ENCODE peak calls at places on chromosome 17, in four cellular contexts. One of them, this sample, is unnamed. For H3K4me1, the result is how much of the 10 kb centered on the place peaks cover.

GRCh38 chr17:80649200-80649644 is 104.6 kb downstream of the RPTOR start:
- DNase-seq in ovary: no peak
- DNase-seq in CD8-positive, alpha-beta T cell: no peak
- DNase-seq in heart left ventricle: no peak
- DNase-seq in this sample: no peak

GRCh38 chr17:16878084-16878483 is 93.8 kb downstream of the TNFRSF13B start:
- DNase-seq in CD8-positive, alpha-beta T cell: no peak
- DNase-seq in ovary: no peak
- DNase-seq in heart left ventricle: no peak
- DNase-seq in this sample: no peak

GRCh38 chr17:42361781-42362186 is 26.5 kb downstream of the STAT3 start:
- DNase-seq in CD8-positive, alpha-beta T cell: peak
- DNase-seq in ovary: no peak
- DNase-seq in heart left ventricle: no peak
- DNase-seq in this sample: no peak

GRCh38 chr17:45001310-45001709 is 33.2 kb upstream of the C1QL1 start:
- DNase-seq in CD8-positive, alpha-beta T cell: no peak
- DNase-seq in heart left ventricle: no peak
- DNase-seq in ovary: no peak
- DNase-seq in this sample: no peak

GRCh38 chr17:58330544-58330996 is 2.0 kb upstream of the TSPOAP1 start:
- DNase-seq in CD8-positive, alpha-beta T cell: peak
- DNase-seq in heart left ventricle: no peak
- DNase-seq in ovary: no peak
- DNase-seq in this sample: no peak

GRCh38 chr17:81578038-81578441 is 25.9 kb upstream of the FAAP100 start:
- DNase-seq in CD8-positive, alpha-beta T cell: no peak
- DNase-seq in ovary: no peak
- DNase-seq in heart left ventricle: no peak
- DNase-seq in this sample: no peak

GRCh38 chr17:21523482-21524210 is 147.5 kb downstream of the KCNJ12 start:
- DNase-seq in ovary: no peak
- DNase-seq in heart left ventricle: no peak
- DNase-seq in CD8-positive, alpha-beta T cell: no peak
- DNase-seq in this sample: no peak

GRCh38 chr17:77959216-77959925 is 868 bp downstream of the TNRC6C start:
- DNase-seq in CD8-positive, alpha-beta T cell: peak
- DNase-seq in heart left ventricle: peak
- DNase-seq in ovary: peak
- DNase-seq in this sample: no peak

GRCh38 chr17:60229189-60229802 is 79.5 kb downstream of the CA4 start:
- DNase-seq in ovary: no peak
- DNase-seq in CD8-positive, alpha-beta T cell: no peak
- DNase-seq in heart left ventricle: no peak
- DNase-seq in this sample: no peak

GRCh38 chr17:80603380-80603779 is 58.7 kb downstream of the RPTOR start:
- DNase-seq in CD8-positive, alpha-beta T cell: no peak
- DNase-seq in ovary: no peak
- DNase-seq in heart left ventricle: no peak
- DNase-seq in this sample: no peak

GRCh38 chr17:76171701-76172100 is 30.7 kb upstream of the FOXJ1 start:
- DNase-seq in CD8-positive, alpha-beta T cell: no peak
- DNase-seq in heart left ventricle: no peak
- DNase-seq in ovary: no peak
- DNase-seq in this sample: no peak

GRCh38 chr17:50502643-50502990 is 5.6 kb upstream of the MYCBPAP start:
- DNase-seq in CD8-positive, alpha-beta T cell: no peak
- DNase-seq in heart left ventricle: no peak
- DNase-seq in ovary: no peak
- DNase-seq in this sample: no peak

DNA sequence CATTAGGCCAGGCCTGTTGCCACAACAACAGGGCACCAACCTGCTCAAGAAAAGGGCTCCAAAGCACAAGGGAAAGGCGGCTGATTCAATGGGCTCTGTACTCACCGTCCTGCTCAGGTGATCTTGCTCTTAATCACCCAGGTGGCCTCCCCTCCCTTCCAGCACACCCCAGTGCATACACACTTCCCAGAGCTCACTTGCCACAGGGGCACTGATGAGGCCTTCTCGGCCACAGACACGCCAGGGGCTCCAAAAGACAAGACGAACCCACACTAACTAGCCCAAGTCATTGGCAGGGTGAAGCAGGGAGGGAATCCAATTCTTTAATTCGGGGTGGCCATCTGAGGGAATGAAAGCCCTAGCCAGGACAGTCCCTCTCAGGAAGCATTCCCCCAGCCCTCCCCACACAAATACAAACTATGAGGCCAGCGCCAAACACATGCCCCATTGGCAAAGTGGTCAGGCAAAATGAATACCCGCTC is 1.4 kb downstream of the MYO18A start:
- DNase-seq in heart left ventricle: no peak
- DNase-seq in CD8-positive, alpha-beta T cell: no peak
- DNase-seq in ovary: peak
- DNase-seq in this sample: no peak
- H3K4me1 ChIP-seq in heart left ventricle: half or more
- H3K4me1 ChIP-seq in CD8-positive, alpha-beta T cell: under half
- H3K4me1 ChIP-seq in ovary: under half
- H3K4me1 ChIP-seq in this sample: under half

GRCh38 chr17:78976907-78977680 is 2.6 kb downstream of the LGALS3BP start:
- DNase-seq in heart left ventricle: no peak
- DNase-seq in ovary: no peak
- DNase-seq in CD8-positive, alpha-beta T cell: no peak
- DNase-seq in this sample: no peak

GRCh38 chr17:78979780-78980623 is at the start of gene LGALS3BP:
- DNase-seq in CD8-positive, alpha-beta T cell: peak
- DNase-seq in heart left ventricle: peak
- DNase-seq in ovary: peak
- DNase-seq in this sample: peak

GRCh38 chr17:78977992-78978973 is 1.4 kb downstream of the LGALS3BP start:
- DNase-seq in CD8-positive, alpha-beta T cell: no peak
- DNase-seq in heart left ventricle: peak
- DNase-seq in ovary: no peak
- DNase-seq in this sample: no peak

GRCh38 chr17:78974635-78975591 is 4.8 kb downstream of the LGALS3BP start:
- DNase-seq in heart left ventricle: no peak
- DNase-seq in ovary: no peak
- DNase-seq in CD8-positive, alpha-beta T cell: no peak
- DNase-seq in this sample: peak

GRCh38 chr17:78977681-78977943 is 2.1 kb downstream of the LGALS3BP start:
- DNase-seq in heart left ventricle: no peak
- DNase-seq in ovary: no peak
- DNase-seq in CD8-positive, alpha-beta T cell: no peak
- DNase-seq in this sample: no peak
- H3K4me1 ChIP-seq in heart left ventricle: half or more
- H3K4me1 ChIP-seq in ovary: under half
- H3K4me1 ChIP-seq in CD8-positive, alpha-beta T cell: under half
- H3K4me1 ChIP-seq in this sample: half or more

GRCh38 chr17:1435326-1435725 is 20.7 kb downstream of the CRK start:
- DNase-seq in CD8-positive, alpha-beta T cell: no peak
- DNase-seq in ovary: no peak
- DNase-seq in heart left ventricle: no peak
- DNase-seq in this sample: no peak
- H3K4me1 ChIP-seq in CD8-positive, alpha-beta T cell: under half
- H3K4me1 ChIP-seq in ovary: under half
- H3K4me1 ChIP-seq in heart left ventricle: under half
- H3K4me1 ChIP-seq in this sample: under half

GRCh38 chr17:73293031-73293430 is 18.8 kb downstream of the CDC42EP4 start:
- DNase-seq in ovary: no peak
- DNase-seq in CD8-positive, alpha-beta T cell: no peak
- DNase-seq in heart left ventricle: no peak
- DNase-seq in this sample: no peak
- H3K4me1 ChIP-seq in ovary: under half
- H3K4me1 ChIP-seq in CD8-positive, alpha-beta T cell: under half
- H3K4me1 ChIP-seq in heart left ventricle: half or more
- H3K4me1 ChIP-seq in this sample: half or more

GRCh38 chr17:48052956-48053757 is 5.0 kb downstream of the NFE2L1 start:
- DNase-seq in heart left ventricle: peak
- DNase-seq in CD8-positive, alpha-beta T cell: no peak
- DNase-seq in ovary: peak
- DNase-seq in this sample: peak

GRCh38 chr17:48054238-48055185 is 6.4 kb downstream of the NFE2L1 start:
- DNase-seq in ovary: peak
- DNase-seq in CD8-positive, alpha-beta T cell: no peak
- DNase-seq in heart left ventricle: peak
- DNase-seq in this sample: peak

GRCh38 chr17:48051706-48052486 is 3.7 kb downstream of the NFE2L1 start:
- DNase-seq in heart left ventricle: peak
- DNase-seq in CD8-positive, alpha-beta T cell: no peak
- DNase-seq in ovary: peak
- DNase-seq in this sample: peak

GRCh38 chr17:48055531-48056245 is 7.5 kb downstream of the NFE2L1 start:
- DNase-seq in CD8-positive, alpha-beta T cell: no peak
- DNase-seq in ovary: no peak
- DNase-seq in heart left ventricle: no peak
- DNase-seq in this sample: no peak

GRCh38 chr17:48053758-48054237 is 5.6 kb downstream of the NFE2L1 start:
- DNase-seq in CD8-positive, alpha-beta T cell: no peak
- DNase-seq in ovary: no peak
- DNase-seq in heart left ventricle: no peak
- DNase-seq in this sample: no peak
- H3K4me1 ChIP-seq in CD8-positive, alpha-beta T cell: under half
- H3K4me1 ChIP-seq in ovary: under half
- H3K4me1 ChIP-seq in heart left ventricle: half or more
- H3K4me1 ChIP-seq in this sample: under half

GRCh38 chr17:40356906-40357861 is 7.4 kb downstream of the GJD3 start:
- DNase-seq in heart left ventricle: no peak
- DNase-seq in ovary: peak
- DNase-seq in CD8-positive, alpha-beta T cell: no peak
- DNase-seq in this sample: no peak

GRCh38 chr17:40358323-40359038 is 6.1 kb downstream of the GJD3 start:
- DNase-seq in heart left ventricle: peak
- DNase-seq in CD8-positive, alpha-beta T cell: peak
- DNase-seq in ovary: peak
- DNase-seq in this sample: peak

GRCh38 chr17:40355123-40355803 is 9.3 kb downstream of the GJD3 start:
- DNase-seq in heart left ventricle: peak
- DNase-seq in CD8-positive, alpha-beta T cell: peak
- DNase-seq in ovary: peak
- DNase-seq in this sample: peak

GRCh38 chr17:40354191-40355122 is 10.1 kb downstream of the GJD3 start:
- DNase-seq in ovary: peak
- DNase-seq in CD8-positive, alpha-beta T cell: no peak
- DNase-seq in heart left ventricle: peak
- DNase-seq in this sample: no peak

DNA sequence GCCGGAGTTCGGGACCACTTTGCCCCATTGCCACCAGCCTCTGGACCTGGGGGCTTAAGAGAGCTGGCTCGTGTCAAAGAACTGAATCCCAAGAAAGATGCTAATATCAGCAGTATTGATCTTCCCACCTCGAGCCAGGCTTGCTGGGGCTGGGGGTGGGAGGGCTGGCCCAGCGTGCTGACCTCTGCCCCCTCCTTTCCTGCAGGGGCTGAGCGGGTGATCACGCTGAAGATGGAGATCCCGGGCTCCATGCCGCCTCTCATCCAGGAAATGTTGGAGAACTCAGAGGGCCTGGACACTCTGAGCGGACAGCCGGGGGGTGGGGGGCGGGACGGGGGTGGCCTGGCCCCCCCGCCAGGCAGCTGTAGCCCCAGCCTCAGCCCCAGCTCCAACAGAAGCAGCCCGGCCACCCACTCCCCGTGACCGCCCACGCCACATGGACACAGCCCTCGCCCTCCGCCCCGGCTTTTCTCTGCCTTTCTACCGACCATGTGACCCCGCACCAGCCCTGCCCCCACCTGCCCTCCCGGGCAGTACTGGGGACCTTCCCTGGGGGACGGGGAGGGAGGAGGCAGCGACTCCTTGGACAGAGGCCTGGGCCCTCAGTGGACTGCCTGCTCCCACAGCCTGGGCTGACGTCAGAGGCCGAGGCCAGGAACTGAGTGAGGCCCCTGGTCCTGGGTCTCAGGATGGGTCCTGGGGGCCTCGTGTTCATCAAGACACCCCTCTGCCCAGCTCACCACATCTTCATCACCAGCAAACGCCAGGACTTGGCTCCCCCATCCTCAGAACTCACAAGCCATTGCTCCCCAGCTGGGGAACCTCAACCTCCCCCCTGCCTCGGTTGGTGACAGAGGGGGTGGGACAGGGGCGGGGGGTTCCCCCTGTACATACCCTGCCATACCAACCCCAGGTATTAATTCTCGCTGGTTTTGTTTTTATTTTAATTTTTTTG is 8.5 kb downstream of the GJD3 start:
- DNase-seq in heart left ventricle: peak
- DNase-seq in CD8-positive, alpha-beta T cell: no peak
- DNase-seq in ovary: peak
- DNase-seq in this sample: no peak
- H3K4me1 ChIP-seq in heart left ventricle: under half
- H3K4me1 ChIP-seq in CD8-positive, alpha-beta T cell: under half
- H3K4me1 ChIP-seq in ovary: under half
- H3K4me1 ChIP-seq in this sample: under half